ENCODE peak calls at places on chromosomes 11 and 22, in seven cellular contexts. One of them, this sample, is unnamed.

GRCh38 chr22:23233746-23234408 is 53.6 kb downstream of the BCR start:
- DNase-seq in dorsolateral prefrontal cortex: no peak
- DNase-seq in psoas muscle: peak
- DNase-seq in kidney epithelial cell: peak
- DNase-seq in Peyer's patch: no peak
- DNase-seq in nephron progenitor cell: no peak
- DNase-seq in type B pancreatic cell: no peak
- DNase-seq in this sample: peak

GRCh38 chr11:100769165-100769564 is 82.1 kb downstream of the ARHGAP42 start:
- DNase-seq in dorsolateral prefrontal cortex: no peak
- DNase-seq in psoas muscle: no peak
- DNase-seq in kidney epithelial cell: no peak
- DNase-seq in Peyer's patch: no peak
- DNase-seq in nephron progenitor cell: no peak
- DNase-seq in type B pancreatic cell: no peak
- DNase-seq in this sample: peak

GRCh38 chr11:2808850-2809847 is 76.4 kb downstream of the CDKN1C start:
- DNase-seq in dorsolateral prefrontal cortex: no peak
- DNase-seq in psoas muscle: peak
- DNase-seq in kidney epithelial cell: no peak
- DNase-seq in Peyer's patch: peak
- DNase-seq in nephron progenitor cell: no peak
- DNase-seq in type B pancreatic cell: no peak
- DNase-seq in this sample: no peak

GRCh38 chr22:42613869-42614268 is 814 bp downstream of the POLDIP3 start:
- DNase-seq in dorsolateral prefrontal cortex: no peak
- DNase-seq in psoas muscle: no peak
- DNase-seq in kidney epithelial cell: no peak
- DNase-seq in Peyer's patch: no peak
- DNase-seq in nephron progenitor cell: no peak
- DNase-seq in type B pancreatic cell: no peak
- DNase-seq in this sample: peak

GRCh38 chr11:28077524-28077923 is 30.4 kb downstream of the KIF18A start:
- DNase-seq in dorsolateral prefrontal cortex: no peak
- DNase-seq in psoas muscle: no peak
- DNase-seq in kidney epithelial cell: no peak
- DNase-seq in Peyer's patch: no peak
- DNase-seq in nephron progenitor cell: no peak
- DNase-seq in type B pancreatic cell: no peak
- DNase-seq in this sample: no peak

GRCh38 chr11:15889972-15890371 is 466.4 kb downstream of the SOX6 start:
- DNase-seq in dorsolateral prefrontal cortex: no peak
- DNase-seq in psoas muscle: no peak
- DNase-seq in kidney epithelial cell: no peak
- DNase-seq in Peyer's patch: no peak
- DNase-seq in nephron progenitor cell: no peak
- DNase-seq in type B pancreatic cell: no peak
- DNase-seq in this sample: peak

GRCh38 chr11:6260207-6260726 is 629 bp downstream of the CCKBR start:
- DNase-seq in dorsolateral prefrontal cortex: no peak
- DNase-seq in psoas muscle: no peak
- DNase-seq in kidney epithelial cell: no peak
- DNase-seq in Peyer's patch: no peak
- DNase-seq in nephron progenitor cell: no peak
- DNase-seq in type B pancreatic cell: no peak
- DNase-seq in this sample: no peak

GRCh38 chr11:121553806-121554205 is 101.0 kb upstream of the SORL1-AS1 start:
- DNase-seq in dorsolateral prefrontal cortex: no peak
- DNase-seq in psoas muscle: no peak
- DNase-seq in kidney epithelial cell: no peak
- DNase-seq in Peyer's patch: peak
- DNase-seq in nephron progenitor cell: no peak
- DNase-seq in type B pancreatic cell: no peak
- DNase-seq in this sample: no peak

GRCh38 chr11:79101736-79102135 is 339.1 kb downstream of the TENM4 start:
- DNase-seq in dorsolateral prefrontal cortex: no peak
- DNase-seq in psoas muscle: no peak
- DNase-seq in kidney epithelial cell: no peak
- DNase-seq in Peyer's patch: no peak
- DNase-seq in nephron progenitor cell: no peak
- DNase-seq in type B pancreatic cell: no peak
- DNase-seq in this sample: no peak

GRCh38 chr11:74755395-74755995 is 6.8 kb downstream of the RNF169 start:
- DNase-seq in dorsolateral prefrontal cortex: no peak
- DNase-seq in psoas muscle: no peak
- DNase-seq in kidney epithelial cell: no peak
- DNase-seq in Peyer's patch: no peak
- DNase-seq in nephron progenitor cell: no peak
- DNase-seq in type B pancreatic cell: no peak
- DNase-seq in this sample: peak

GRCh38 chr22:30422481-30423295 is 2.9 kb upstream of the MTFP1 start:
- DNase-seq in dorsolateral prefrontal cortex: peak
- DNase-seq in psoas muscle: peak
- DNase-seq in kidney epithelial cell: peak
- DNase-seq in Peyer's patch: peak
- DNase-seq in nephron progenitor cell: no peak
- DNase-seq in type B pancreatic cell: no peak
- DNase-seq in this sample: peak

GRCh38 chr22:47061226-47061625 is 298.8 kb downstream of the TBC1D22A start:
- DNase-seq in dorsolateral prefrontal cortex: no peak
- DNase-seq in psoas muscle: no peak
- DNase-seq in kidney epithelial cell: no peak
- DNase-seq in Peyer's patch: no peak
- DNase-seq in nephron progenitor cell: no peak
- DNase-seq in type B pancreatic cell: no peak
- DNase-seq in this sample: no peak

GRCh38 chr22:44026630-44027511 is 2.8 kb downstream of the PARVB start:
- DNase-seq in dorsolateral prefrontal cortex: peak
- DNase-seq in psoas muscle: peak
- DNase-seq in kidney epithelial cell: no peak
- DNase-seq in Peyer's patch: peak
- DNase-seq in nephron progenitor cell: no peak
- DNase-seq in type B pancreatic cell: no peak
- DNase-seq in this sample: peak

GRCh38 chr11:1119282-1120146 is 38.2 kb upstream of the MUC5AC start:
- DNase-seq in dorsolateral prefrontal cortex: no peak
- DNase-seq in psoas muscle: no peak
- DNase-seq in kidney epithelial cell: no peak
- DNase-seq in Peyer's patch: peak
- DNase-seq in nephron progenitor cell: no peak
- DNase-seq in type B pancreatic cell: peak
- DNase-seq in this sample: no peak

GRCh38 chr22:19430890-19431541 is 517 bp downstream of the HIRA start:
- DNase-seq in dorsolateral prefrontal cortex: peak
- DNase-seq in psoas muscle: peak
- DNase-seq in kidney epithelial cell: no peak
- DNase-seq in Peyer's patch: peak
- DNase-seq in nephron progenitor cell: no peak
- DNase-seq in type B pancreatic cell: peak
- DNase-seq in this sample: peak
- TF ChIP-seq CTCF in dorsolateral prefrontal cortex: no peak
- TF ChIP-seq CTCF in psoas muscle: no peak
- TF ChIP-seq CTCF in kidney epithelial cell: peak
- TF ChIP-seq CTCF in Peyer's patch: no peak
- TF ChIP-seq CTCF in nephron progenitor cell: peak
- TF ChIP-seq CTCF in type B pancreatic cell: peak
- TF ChIP-seq CTCF in this sample: peak

GRCh38 chr11:119018074-119018938 is at the start of the genes RPS25 and TRAPPC4:
- DNase-seq in dorsolateral prefrontal cortex: peak
- DNase-seq in psoas muscle: peak
- DNase-seq in kidney epithelial cell: peak
- DNase-seq in Peyer's patch: peak
- DNase-seq in nephron progenitor cell: peak
- DNase-seq in type B pancreatic cell: peak
- DNase-seq in this sample: peak
- TF ChIP-seq CTCF in dorsolateral prefrontal cortex: peak
- TF ChIP-seq CTCF in psoas muscle: no peak
- TF ChIP-seq CTCF in kidney epithelial cell: no peak
- TF ChIP-seq CTCF in Peyer's patch: peak
- TF ChIP-seq CTCF in nephron progenitor cell: no peak
- TF ChIP-seq CTCF in type B pancreatic cell: no peak
- TF ChIP-seq CTCF in this sample: no peak

GRCh38 chr11:43116071-43116470 is 195.7 kb upstream of the API5 start:
- DNase-seq in dorsolateral prefrontal cortex: no peak
- DNase-seq in psoas muscle: no peak
- DNase-seq in kidney epithelial cell: no peak
- DNase-seq in Peyer's patch: no peak
- DNase-seq in nephron progenitor cell: no peak
- DNase-seq in type B pancreatic cell: no peak
- DNase-seq in this sample: no peak

GRCh38 chr11:43124272-43124920 is 187.4 kb upstream of the API5 start:
- DNase-seq in dorsolateral prefrontal cortex: no peak
- DNase-seq in psoas muscle: no peak
- DNase-seq in kidney epithelial cell: no peak
- DNase-seq in Peyer's patch: no peak
- DNase-seq in nephron progenitor cell: peak
- DNase-seq in type B pancreatic cell: no peak
- DNase-seq in this sample: no peak

GRCh38 chr11:43123443-43123842 is 188.4 kb upstream of the API5 start:
- DNase-seq in dorsolateral prefrontal cortex: no peak
- DNase-seq in psoas muscle: no peak
- DNase-seq in kidney epithelial cell: no peak
- DNase-seq in Peyer's patch: no peak
- DNase-seq in nephron progenitor cell: no peak
- DNase-seq in type B pancreatic cell: no peak
- DNase-seq in this sample: no peak

DNA sequence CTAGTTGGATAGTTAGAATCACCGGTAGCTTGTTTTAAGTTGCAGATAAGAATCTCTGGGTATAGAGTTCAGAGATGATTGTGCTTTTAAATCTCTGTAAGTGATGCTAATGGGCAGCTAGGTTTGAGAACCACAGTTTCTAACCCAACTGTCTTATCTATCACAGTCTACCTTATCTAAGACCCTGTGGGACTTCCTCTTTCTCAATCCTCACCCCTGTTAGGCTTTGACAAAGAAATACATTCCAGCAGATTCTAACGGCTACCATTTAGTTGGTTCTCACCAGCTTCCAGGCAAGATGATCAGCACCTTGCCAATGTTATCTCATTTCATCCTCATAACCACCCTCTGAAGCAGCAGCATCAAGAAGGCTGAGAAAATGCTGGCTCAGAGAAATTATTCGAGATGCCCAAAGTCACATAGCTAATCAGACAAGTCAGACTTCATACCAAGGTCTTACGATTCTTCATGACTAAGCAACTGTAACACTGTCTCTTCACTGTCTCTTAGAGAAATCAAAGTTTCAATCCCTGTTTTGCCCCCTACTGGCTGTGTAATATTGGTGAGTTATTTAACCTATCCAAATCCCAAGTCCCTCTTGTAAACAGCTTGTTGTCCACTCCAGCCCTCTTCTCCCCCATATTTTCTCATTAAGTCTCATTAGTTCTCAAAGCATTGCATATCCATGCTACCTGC is 192.4 kb upstream of the API5 start:
- DNase-seq in dorsolateral prefrontal cortex: no peak
- DNase-seq in psoas muscle: no peak
- DNase-seq in kidney epithelial cell: no peak
- DNase-seq in Peyer's patch: no peak
- DNase-seq in nephron progenitor cell: no peak
- DNase-seq in type B pancreatic cell: no peak
- DNase-seq in this sample: no peak
- TF ChIP-seq CTCF in dorsolateral prefrontal cortex: no peak
- TF ChIP-seq CTCF in psoas muscle: no peak
- TF ChIP-seq CTCF in kidney epithelial cell: no peak
- TF ChIP-seq CTCF in Peyer's patch: no peak
- TF ChIP-seq CTCF in nephron progenitor cell: no peak
- TF ChIP-seq CTCF in type B pancreatic cell: peak
- TF ChIP-seq CTCF in this sample: no peak

DNA sequence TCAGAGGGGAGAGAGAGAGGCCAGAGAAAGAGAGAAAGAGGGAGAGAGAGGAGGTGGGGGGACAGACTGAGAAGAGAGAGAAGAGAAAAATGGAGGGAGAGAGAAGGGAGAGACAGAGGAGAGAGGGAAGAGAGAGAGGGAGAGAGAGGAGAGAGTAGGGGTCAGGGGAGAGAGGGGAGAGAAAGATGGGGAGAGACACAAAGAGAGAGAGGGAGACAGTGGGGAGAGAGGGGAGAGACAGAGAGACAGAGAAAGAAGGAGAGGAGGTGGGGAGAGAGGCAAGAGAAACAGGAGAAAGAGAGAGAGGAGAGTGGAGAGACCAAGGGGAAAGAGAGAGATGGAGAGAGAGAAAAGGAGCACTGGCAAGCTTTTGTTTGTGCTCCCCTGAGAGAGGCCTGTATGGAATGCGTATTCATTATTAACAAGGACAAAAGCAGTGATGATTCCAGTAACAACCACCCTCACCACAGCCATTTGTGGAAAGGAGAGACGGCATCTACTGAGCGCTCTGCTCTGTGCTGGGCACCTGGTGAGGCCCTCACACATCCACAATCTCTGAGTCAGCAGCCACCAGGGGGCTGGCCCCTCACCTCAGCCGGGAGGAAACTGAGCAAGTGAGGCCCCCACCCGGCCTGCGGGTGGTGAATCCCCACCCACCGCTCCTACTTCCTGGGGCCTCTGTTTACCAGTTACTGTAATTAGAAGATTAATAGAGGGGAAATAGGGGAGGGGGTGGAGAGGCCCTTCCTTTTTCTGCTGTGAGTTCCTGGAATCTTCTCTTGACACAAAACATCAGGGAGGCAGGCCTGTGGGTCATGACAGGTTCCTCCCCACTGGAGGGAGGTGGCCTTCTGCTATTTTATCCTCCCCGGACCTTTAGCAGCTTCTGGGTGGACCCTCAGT is 14.7 kb upstream of the MIAT start:
- DNase-seq in dorsolateral prefrontal cortex: no peak
- DNase-seq in psoas muscle: no peak
- DNase-seq in kidney epithelial cell: no peak
- DNase-seq in Peyer's patch: no peak
- DNase-seq in nephron progenitor cell: no peak
- DNase-seq in type B pancreatic cell: no peak
- DNase-seq in this sample: no peak
- TF ChIP-seq CTCF in dorsolateral prefrontal cortex: no peak
- TF ChIP-seq CTCF in psoas muscle: no peak
- TF ChIP-seq CTCF in kidney epithelial cell: no peak
- TF ChIP-seq CTCF in Peyer's patch: no peak
- TF ChIP-seq CTCF in nephron progenitor cell: no peak
- TF ChIP-seq CTCF in type B pancreatic cell: peak
- TF ChIP-seq CTCF in this sample: peak

DNA sequence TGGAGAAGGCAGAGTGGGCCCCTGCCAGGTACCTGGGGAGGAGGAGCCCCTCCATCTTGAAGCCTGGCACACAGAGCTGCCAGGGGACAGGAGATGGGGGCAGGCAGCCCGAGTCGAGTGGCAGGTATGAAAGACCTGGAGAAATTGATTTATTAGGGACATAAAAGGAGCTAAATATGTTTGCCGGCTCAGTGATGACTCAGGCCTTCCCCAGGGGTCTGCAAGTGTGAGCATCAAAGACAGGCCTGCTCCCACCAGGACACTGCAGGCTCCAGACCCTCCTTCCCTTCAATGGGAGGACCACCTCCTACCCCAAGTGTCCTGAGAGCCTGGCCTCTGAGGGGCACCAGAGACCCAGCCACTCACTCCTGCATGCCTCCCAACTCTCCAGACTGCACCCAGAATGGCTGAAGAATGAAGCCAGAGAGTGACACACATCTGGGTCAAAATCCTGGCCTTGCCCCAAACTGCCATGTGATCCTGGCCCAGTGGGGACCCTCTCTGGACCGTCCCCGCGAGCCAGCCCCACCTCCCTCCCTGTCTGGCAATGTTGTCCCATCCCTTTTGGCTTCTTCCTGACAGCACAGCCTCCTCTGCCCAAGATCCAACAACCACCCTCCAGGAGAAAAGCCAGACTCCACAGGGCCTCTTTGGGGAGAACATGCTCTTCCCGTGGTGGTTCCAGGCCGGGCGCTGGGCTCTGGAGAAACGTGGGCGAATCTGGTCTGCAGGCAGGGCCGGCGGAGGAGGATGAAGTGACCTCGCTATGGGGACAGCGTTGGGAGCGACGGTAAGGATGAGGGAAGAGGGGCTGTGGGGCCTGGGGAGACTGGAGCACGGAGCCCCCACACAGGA is 36.2 kb downstream of the CYTH4 start:
- DNase-seq in dorsolateral prefrontal cortex: no peak
- DNase-seq in psoas muscle: no peak
- DNase-seq in kidney epithelial cell: no peak
- DNase-seq in Peyer's patch: no peak
- DNase-seq in nephron progenitor cell: no peak
- DNase-seq in type B pancreatic cell: no peak
- DNase-seq in this sample: no peak
- TF ChIP-seq CTCF in dorsolateral prefrontal cortex: no peak
- TF ChIP-seq CTCF in psoas muscle: no peak
- TF ChIP-seq CTCF in kidney epithelial cell: peak
- TF ChIP-seq CTCF in Peyer's patch: no peak
- TF ChIP-seq CTCF in nephron progenitor cell: no peak
- TF ChIP-seq CTCF in type B pancreatic cell: no peak
- TF ChIP-seq CTCF in this sample: no peak

This sample was measured in fibroblast of villous mesenchyme.